ENCODE peak calls at places on chromosomes 2 and 18, in seven cellular contexts. C, T, X, F, E, K and Y are unnamed samples.

GRCh38 chr18:44895176-44895798 is 214.6 kb downstream of the SETBP1 start:
- DNase-seq in C (peak; percentile 52), T (peak; percentile 78), X (peak; percentile 54), F (no peak), E (peak; percentile 80), K (no peak), Y (peak; percentile 47)

GRCh38 chr2:159044804-159045286 is 76.4 kb downstream of the TANC1 start:
- DNase-seq in C (peak; percentile 47), T (peak; percentile 50), X (no peak), F (no peak), E (no peak), K (no peak), Y (no peak)

GRCh38 chr2:62309465-62310091 is 113.7 kb downstream of the B3GNT2 start:
- DNase-seq in C (no peak), T (peak; percentile 46), X (no peak), F (no peak), E (no peak), K (no peak), Y (no peak)

GRCh38 chr2:46825231-46825957 is 90.2 kb downstream of the MCFD2 start:
- DNase-seq in C (no peak), T (no peak), X (no peak), F (no peak), E (no peak), K (no peak), Y (no peak)

GRCh38 chr2:189511210-189511609 is 69.4 kb downstream of the SLC40A1 start:
- DNase-seq in C (no peak), T (no peak), X (no peak), F (no peak), E (no peak), K (no peak), Y (no peak)

GRCh38 chr18:78889250-78889649 is 90.4 kb upstream of the SALL3 start:
- DNase-seq in C (no peak), T (no peak), X (no peak), F (no peak), E (no peak), K (no peak), Y (no peak)

GRCh38 chr2:215736653-215737290 is 276.6 kb downstream of the MREG start:
- DNase-seq in C (peak; percentile 86), T (peak; percentile 82), X (peak; percentile 66), F (no peak), E (peak; percentile 46), K (no peak), Y (no peak)

GRCh38 chr2:79101024-79101423 is 13.2 kb upstream of the REG1B start:
- DNase-seq in C (no peak), T (no peak), X (no peak), F (no peak), E (no peak), K (no peak), Y (no peak)

GRCh38 chr2:189834059-189834458 is 49.8 kb downstream of the PMS1 start:
- DNase-seq in C (no peak), T (no peak), X (no peak), F (no peak), E (no peak), K (no peak), Y (no peak)

GRCh38 chr2:218010116-218010837 is 7.5 kb upstream of the TNS1 start:
- DNase-seq in C (peak; percentile 78), T (peak; percentile 56), X (peak; percentile 19), F (no peak), E (no peak), K (peak; percentile 81), Y (peak; percentile 59)

GRCh38 chr2:218008060-218009040 is 5.6 kb upstream of the TNS1 start:
- DNase-seq in C (peak; percentile 80), T (peak; percentile 61), X (no peak), F (no peak), E (no peak), K (no peak), Y (no peak)

GRCh38 chr2:218010838-218011616 is 8.2 kb upstream of the TNS1 start:
- DNase-seq in C (no peak), T (peak; percentile 62), X (no peak), F (no peak), E (no peak), K (no peak), Y (peak; percentile 55)

GRCh38 chr2:218011641-218012040 is 8.8 kb upstream of the TNS1 start:
- DNase-seq in C (no peak), T (no peak), X (no peak), F (no peak), E (no peak), K (no peak), Y (peak; percentile 9)

DNA sequence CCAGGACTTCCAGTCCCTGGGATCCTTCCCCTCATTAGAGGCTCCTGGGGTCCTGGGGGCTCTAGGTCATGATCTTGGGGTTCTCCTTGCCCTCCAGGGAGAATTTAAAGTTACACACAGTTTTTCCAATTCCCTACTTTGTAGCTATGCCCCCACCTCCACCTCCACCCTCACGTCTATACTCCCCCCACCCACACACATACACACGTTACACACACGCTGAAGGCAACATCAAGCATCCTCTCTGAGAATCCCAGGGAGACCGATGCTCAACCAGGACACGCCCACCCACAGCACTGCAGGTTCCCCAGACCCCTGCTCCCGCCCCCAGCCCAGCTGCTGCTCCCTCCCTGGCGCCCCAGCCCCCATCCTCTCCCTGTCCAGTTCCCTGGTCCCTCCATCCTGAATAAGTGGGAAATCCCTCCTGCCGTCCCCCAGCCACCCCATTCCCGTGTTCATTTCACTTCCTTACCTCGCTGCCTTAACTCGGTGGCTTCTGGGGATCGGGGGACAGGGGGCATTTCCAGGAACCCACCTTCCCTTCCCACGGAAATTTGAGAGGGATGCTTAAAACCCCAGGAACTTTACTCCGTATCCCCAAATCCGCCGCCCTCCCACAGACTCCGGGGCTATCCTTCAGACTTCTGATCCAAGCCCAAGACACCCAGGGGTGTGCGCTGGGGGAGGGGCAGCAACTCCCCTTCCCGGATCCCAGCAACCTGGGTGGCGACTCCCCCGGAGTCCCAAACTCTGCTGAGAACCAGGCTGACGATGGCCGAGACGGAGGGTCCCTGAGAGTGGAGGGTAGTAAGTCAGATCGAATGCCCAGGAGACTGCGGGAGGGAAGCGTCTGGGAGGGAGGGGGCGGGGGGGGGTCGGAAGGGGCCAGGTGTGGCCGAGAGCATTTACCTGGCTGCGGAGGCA is 6.7 kb upstream of the TNS1 start:
- DNase-seq in C (peak; percentile 31), T (no peak), X (no peak), F (no peak), E (no peak), K (no peak), Y (no peak)
- H3K4me1 ChIP-seq in C (peaks cover 48% of the 10 kb centered on the region), T (no peaks in the 10 kb centered on the region), X (peaks cover 11% of the 10 kb centered on the region), F (peaks cover 53% of the 10 kb centered on the region), E (no peaks in the 10 kb centered on the region), K (peaks cover 32% of the 10 kb centered on the region), Y (peaks cover 2% of the 10 kb centered on the region)

GRCh38 chr2:75606851-75607798 is 39.5 kb upstream of the MRPL19 start:
- DNase-seq in C (peak; percentile 62), T (peak; percentile 68), X (peak; percentile 97), F (no peak), E (no peak), K (no peak), Y (no peak)

GRCh38 chr2:75603477-75603876 is 42.7 kb upstream of the EVA1A start:
- DNase-seq in C (peak; percentile 73), T (no peak), X (no peak), F (no peak), E (no peak), K (no peak), Y (no peak)

GRCh38 chr2:75604479-75604878 is 42.1 kb upstream of the MRPL19 start:
- DNase-seq in C (peak; percentile 78), T (no peak), X (no peak), F (no peak), E (no peak), K (no peak), Y (no peak)

GRCh38 chr2:75607988-75608683 is 38.4 kb upstream of the MRPL19 start:
- DNase-seq in C (peak; percentile 40), T (no peak), X (no peak), F (no peak), E (no peak), K (no peak), Y (no peak)

DNA sequence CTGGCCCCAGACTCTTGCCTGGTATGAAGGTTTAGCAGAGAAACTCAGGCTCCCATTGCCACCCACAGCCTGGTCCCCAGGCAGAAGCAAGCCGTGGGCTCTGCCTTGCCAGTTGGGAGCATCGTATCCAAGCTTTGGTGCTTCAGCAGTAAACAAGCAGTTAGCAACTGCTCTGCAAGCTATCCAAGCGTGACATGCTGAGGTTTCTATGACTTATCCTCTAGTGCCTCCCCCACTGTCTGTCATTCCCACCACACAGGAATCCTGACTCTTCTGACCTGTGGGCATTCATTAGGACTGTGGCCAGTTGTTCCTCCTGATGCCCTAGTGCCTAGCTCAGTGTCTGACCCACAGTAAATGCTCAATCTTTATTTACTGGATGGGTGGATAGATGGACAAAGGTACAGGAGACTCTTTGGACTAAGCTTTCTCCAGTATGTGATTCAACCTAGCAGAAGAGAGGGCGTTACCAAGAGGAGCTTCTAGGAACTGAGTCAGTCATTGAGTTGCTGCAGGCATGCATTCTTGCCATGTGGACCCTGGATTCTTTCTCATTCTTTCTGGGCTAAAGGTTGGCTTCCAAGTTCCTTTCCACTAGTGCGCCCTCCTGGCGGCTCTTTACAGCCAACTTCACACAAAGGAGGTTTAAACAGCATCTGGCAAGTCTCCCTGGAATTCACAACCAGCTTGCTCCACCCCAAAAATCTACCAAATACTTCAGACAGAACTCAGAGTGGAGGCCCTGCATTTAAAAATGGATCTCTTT is 40.6 kb upstream of the MRPL19 start:
- DNase-seq in C (peak; percentile 99), T (peak; percentile 96), X (peak; percentile 95), F (no peak), E (no peak), K (no peak), Y (no peak)
- H3K27ac ChIP-seq in C (peak overlapping the region; percentile 98), T (no peak overlapping the region), X (peak overlapping the region; percentile 88), F (no peak overlapping the region), E (no peak overlapping the region), K (no peak overlapping the region), Y (no peak overlapping the region)

DNA sequence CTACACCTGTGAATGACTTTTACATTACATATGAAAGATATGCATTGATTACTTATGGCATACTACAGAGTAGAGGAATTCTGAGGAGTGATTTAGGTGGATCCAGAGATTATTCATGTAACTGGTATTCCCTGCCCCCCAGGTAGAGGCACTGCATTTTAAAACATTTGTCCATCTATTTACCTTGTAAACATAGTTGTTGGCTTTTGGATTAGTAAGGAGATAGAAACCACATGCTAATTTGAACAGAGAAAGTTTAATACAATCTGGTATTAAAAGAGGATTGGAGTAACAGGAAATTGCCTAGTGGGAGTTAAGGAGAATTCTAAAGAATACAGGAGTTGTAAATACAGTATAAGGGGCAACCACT is 15.9 kb downstream of the GALNT3 start:
- DNase-seq in C (no peak), T (no peak), X (no peak), F (no peak), E (no peak), K (no peak), Y (no peak)
- H3K4me1 ChIP-seq in C (no peaks in the 10 kb centered on the region), T (no peaks in the 10 kb centered on the region), X (peaks cover 4% of the 10 kb centered on the region), F (no peaks in the 10 kb centered on the region), E (no peaks in the 10 kb centered on the region), K (no peaks in the 10 kb centered on the region), Y (peaks cover 16% of the 10 kb centered on the region)

DNA sequence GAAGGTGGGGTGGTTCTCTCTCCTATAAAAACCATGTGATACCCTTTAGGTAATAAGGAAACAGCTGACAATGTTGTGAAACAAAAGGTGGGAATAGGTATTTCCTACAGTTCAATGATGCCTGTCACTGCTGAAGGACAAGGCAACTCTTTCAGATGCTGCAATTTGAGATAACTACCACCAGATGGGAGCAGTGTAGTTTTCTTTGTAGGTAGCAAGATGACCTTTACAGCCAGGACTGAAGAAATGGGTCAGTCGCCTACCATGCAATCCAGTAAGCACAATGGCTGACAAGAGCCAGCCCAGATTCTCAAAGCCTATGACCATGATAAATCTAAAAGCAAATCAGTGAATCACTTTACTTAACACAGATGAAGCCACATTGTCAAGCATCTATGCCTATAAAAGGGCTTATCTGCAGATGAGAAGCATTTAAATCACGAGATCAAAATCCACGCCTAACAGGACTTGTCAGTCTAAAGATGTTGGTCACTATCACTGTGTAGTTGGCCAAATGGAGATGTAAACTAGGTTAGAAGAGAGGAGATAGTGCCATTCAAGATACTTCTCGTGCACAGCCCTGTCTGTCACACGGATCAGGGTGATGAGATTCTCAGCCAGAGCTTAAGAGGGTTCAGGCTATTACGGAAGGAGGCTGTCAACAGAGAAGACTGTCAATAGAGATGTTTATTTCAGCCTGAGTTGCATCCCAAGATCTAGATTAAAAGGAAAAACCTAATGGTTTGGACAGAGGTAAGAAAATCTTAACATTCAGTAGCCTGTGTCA is 83.7 kb downstream of the AAK1 start:
- DNase-seq in C (peak; percentile 76), T (peak; percentile 72), X (peak; percentile 51), F (no peak), E (peak; percentile 79), K (no peak), Y (no peak)
- H3K27ac ChIP-seq in C (no peak overlapping the region), T (peak overlapping the region; percentile 29), X (no peak overlapping the region), F (no peak overlapping the region), E (no peak overlapping the region), K (no peak overlapping the region), Y (no peak overlapping the region)